ENCODE peak calls at places on chromosomes 5 and 9, in nine cellular contexts. X is WTC11, R is mesothelial cell of epicardium, C is AG04450, H is left ventricle myocardium inferior, F is prostate gland, I is HFFc6, E is mammary epithelial cell, S is fibroblast of the aortic adventitia. B is an unnamed sample.
A peak's percentile ranks its signal among the peaks of the same experiment; 100 is the strongest.

GRCh38 chr5:159403906-159404641 is 73.8 kb upstream of the IL12B start:
- DNase-seq in X (no peak), R (no peak), C (no peak), H (no peak), F (no peak), I (no peak), E (no peak), S (peak; percentile 43), B (no peak)

GRCh38 chr5:163306421-163306820 is 131.0 kb upstream of the CCNG1 start:
- DNase-seq in X (no peak), R (no peak), C (no peak), H (no peak), F (no peak), I (no peak), E (peak; percentile 9), S (peak; percentile 42), B (no peak)

GRCh38 chr5:1769017-1769640 is 30.5 kb downstream of the MRPL36 start:
- DNase-seq in X (no peak), R (no peak), C (no peak), H (no peak), F (no peak), I (no peak), E (no peak), S (no peak), B (no peak)

GRCh38 chr9:126754436-126755324 is 50.2 kb upstream of the ZBTB43 start:
- DNase-seq in X (no peak), R (no peak), C (no peak), H (no peak), F (peak; percentile 23), I (no peak), E (no peak), S (no peak), B (peak; percentile 74)

GRCh38 chr5:14142202-14142855 is 813 bp upstream of the TRIO start:
- DNase-seq in X (no peak), R (no peak), C (no peak), H (no peak), F (no peak), I (no peak), E (peak; percentile 31), S (peak; percentile 47), B (no peak)

GRCh38 chr9:133158695-133159094 is 5.0 kb downstream of the GBGT1 start:
- DNase-seq in X (no peak), R (no peak), C (no peak), H (no peak), F (no peak), I (no peak), E (no peak), S (no peak), B (no peak)

GRCh38 chr5:151023651-151024050 is 3.3 kb downstream of the GPX3 start:
- DNase-seq in X (no peak), R (no peak), C (no peak), H (peak; percentile 69), F (peak; percentile 75), I (no peak), E (peak; percentile 51), S (peak; percentile 91), B (no peak)

GRCh38 chr5:58317009-58317408 is 142.9 kb downstream of the PLK2 start:
- DNase-seq in X (no peak), R (no peak), C (no peak), H (no peak), F (no peak), I (no peak), E (no peak), S (no peak), B (no peak)

GRCh38 chr5:76986828-76987526 is 34.1 kb downstream of the CRHBP start:
- DNase-seq in X (no peak), R (no peak), C (no peak), H (no peak), F (no peak), I (no peak), E (no peak), S (no peak), B (no peak)

GRCh38 chr9:134662143-134662876 is 20.7 kb downstream of the COL5A1 start:
- DNase-seq in X (no peak), R (no peak), C (peak; percentile 56), H (peak; percentile 61), F (no peak), I (peak; percentile 96), E (peak; percentile 72), S (peak; percentile 98), B (peak; percentile 91)

GRCh38 chr5:140608730-140609520 is 24.1 kb downstream of the CD14 start:
- DNase-seq in X (no peak), R (no peak), C (no peak), H (peak; percentile 25), F (peak; percentile 71), I (no peak), E (peak; percentile 51), S (no peak), B (no peak)

GRCh38 chr5:77133061-77133758 is 46.1 kb upstream of the ZBED3 start:
- DNase-seq in X (no peak), R (no peak), C (peak; percentile 90), H (peak; percentile 32), F (peak; percentile 75), I (peak; percentile 98), E (peak; percentile 98), S (peak; percentile 95), B (no peak)

GRCh38 chr5:180330810-180331646 is 22.1 kb downstream of the GFPT2 start:
- DNase-seq in X (no peak), R (no peak), C (peak; percentile 88), H (peak; percentile 59), F (no peak), I (peak; percentile 83), E (peak; percentile 53), S (peak; percentile 100), B (no peak)

GRCh38 chr5:112012112-112012511 is 255.1 kb upstream of the NREP start:
- DNase-seq in X (no peak), R (no peak), C (no peak), H (no peak), F (no peak), I (peak; percentile 15), E (no peak), S (peak; percentile 79), B (no peak)

GRCh38 chr5:179373101-179373934 is 28.1 kb upstream of the ADAMTS2 start:
- DNase-seq in X (peak; percentile 42), R (no peak), C (no peak), H (no peak), F (no peak), I (no peak), E (no peak), S (no peak), B (peak; percentile 81)

GRCh38 chr5:5685737-5686136 is 263.3 kb downstream of the ICE1 start:
- DNase-seq in X (no peak), R (no peak), C (no peak), H (no peak), F (no peak), I (no peak), E (no peak), S (no peak), B (no peak)
- TF ChIP-seq CTCF in X (no peak), R (no peak), C (no peak), H (no peak), F (no peak), I (no peak), E (no peak), S (no peak), B (no peak)

DNA sequence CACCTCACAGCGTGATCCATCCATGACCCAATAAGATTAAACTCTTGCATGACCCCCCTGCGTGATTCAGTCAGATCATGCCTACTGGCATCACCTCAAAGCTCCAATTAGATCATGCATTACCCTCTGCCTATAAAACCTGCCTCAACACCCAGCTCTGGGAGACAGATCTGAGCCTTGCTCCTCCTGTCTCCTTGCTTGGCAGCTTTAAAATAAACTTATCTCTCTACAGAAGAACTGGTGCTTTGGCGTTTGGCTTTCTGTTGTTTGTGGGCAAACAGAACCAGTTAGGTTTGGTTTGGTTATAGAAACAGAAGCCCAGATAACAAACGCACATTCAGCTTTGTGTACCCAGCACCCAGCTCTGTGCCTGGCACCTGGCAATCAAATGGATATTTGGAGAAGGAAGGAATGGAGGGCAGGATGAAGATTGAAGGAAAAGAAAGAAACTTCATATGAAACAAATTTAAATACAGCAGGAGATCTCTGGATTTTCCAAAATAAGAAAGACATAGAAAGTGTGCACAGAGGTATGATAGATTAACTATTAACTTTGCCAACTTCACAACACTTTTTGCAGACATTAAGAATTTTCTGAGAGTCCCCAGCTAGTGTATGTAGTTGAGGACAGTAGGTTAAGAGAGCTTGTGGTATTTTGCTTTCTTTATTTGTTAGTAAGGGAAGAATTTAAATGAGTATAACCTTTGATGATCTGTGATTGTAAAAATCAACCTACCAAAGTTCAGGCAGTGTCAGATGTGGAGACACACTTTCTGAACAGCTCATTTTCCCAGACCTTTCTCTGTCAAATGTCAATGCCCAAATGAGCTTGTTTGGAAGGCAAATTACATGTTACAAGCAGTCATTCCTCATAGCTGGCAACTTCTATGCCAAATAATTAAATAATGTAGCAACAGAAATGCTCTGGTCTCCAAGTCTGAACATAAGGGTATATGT is 102.1 kb upstream of the ASTN2 start:
- DNase-seq in X (no peak), R (no peak), C (no peak), H (no peak), F (peak; percentile 13), I (no peak), E (no peak), S (no peak), B (no peak)
- TF ChIP-seq CTCF in X (no peak), R (no peak), C (no peak), H (no peak), F (no peak), I (no peak), E (no peak), S (no peak), B (no peak)

GRCh38 chr5:80098951-80099350 is 63.8 kb downstream of the THBS4 start:
- DNase-seq in X (no peak), R (no peak), C (no peak), H (no peak), F (no peak), I (no peak), E (no peak), S (no peak), B (no peak)
- TF ChIP-seq CTCF in X (no peak), R (no peak), C (no peak), H (no peak), F (no peak), I (no peak), E (no peak), S (no peak), B (no peak)

GRCh38 chr5:92835712-92836111 is 745.3 kb downstream of the NR2F1-AS1 start:
- DNase-seq in X (no peak), R (no peak), C (no peak), H (no peak), F (no peak), I (no peak), E (no peak), S (no peak), B (no peak)

GRCh38 chr5:92841604-92842155 is 739.3 kb downstream of the NR2F1-AS1 start:
- DNase-seq in X (no peak), R (no peak), C (no peak), H (no peak), F (no peak), I (no peak), E (no peak), S (no peak), B (no peak)

GRCh38 chr5:92836861-92837755 is 743.9 kb downstream of the NR2F1-AS1 start:
- DNase-seq in X (no peak), R (no peak), C (peak; percentile 42), H (no peak), F (no peak), I (peak; percentile 75), E (peak; percentile 17), S (peak; percentile 36), B (no peak)

DNA sequence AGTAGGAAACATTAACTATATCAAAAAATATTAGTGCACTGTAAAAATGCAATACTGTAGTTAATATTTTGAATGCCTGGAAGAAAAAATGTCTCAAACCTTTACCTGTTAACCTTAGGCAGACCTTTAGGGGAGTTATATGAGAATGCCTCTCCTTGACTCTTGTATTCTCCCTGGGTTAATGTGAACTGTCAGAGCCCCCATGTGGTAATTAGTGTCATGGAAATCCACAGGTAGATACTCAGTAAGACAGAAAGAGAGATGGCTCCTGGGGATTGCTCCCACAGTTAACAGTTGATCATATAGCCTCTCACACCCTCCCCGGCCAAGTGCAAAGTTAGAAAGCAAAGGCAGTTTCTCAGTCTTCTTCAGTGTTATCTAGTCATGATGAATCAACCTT is 742.8 kb downstream of the NR2F1-AS1 start:
- DNase-seq in X (no peak), R (no peak), C (no peak), H (no peak), F (no peak), I (no peak), E (peak; percentile 40), S (no peak), B (no peak)
- TF ChIP-seq CTCF in X (no peak), R (no peak), C (no peak), H (peak; percentile 32), F (no peak), I (no peak), E (peak; percentile 52), S (no peak), B (peak; percentile 14)

B was measured in osteocyte.